ENCODE peak calls at places on chromosomes 1 and 21, in six cellular contexts. N, W, F, V, B and Z are unnamed samples.
A peak's percentile ranks its signal among the peaks of the same experiment; 100 is the strongest.

GRCh38 chr1:27011058-27011764 is 1.4 kb downstream of the TENT5B start:
- DNase-seq in N (no peak), V (peak; percentile 95), W (no peak), B (no peak), F (peak; percentile 91), Z (no peak)

GRCh38 chr1:201421041-201421440 is 489 bp downstream of the TNNI1 start:
- DNase-seq in N (no peak), W (no peak), B (no peak), F (no peak), V (no peak), Z (no peak)

GRCh38 chr1:80535446-80535845 is 1265.3 kb upstream of the ADGRL2 start:
- DNase-seq in V (no peak), B (no peak), N (no peak), W (no peak), F (no peak), Z (no peak)

GRCh38 chr21:46171996-46172862 is 12.0 kb downstream of the SPATC1L start:
- DNase-seq in V (no peak), B (no peak), F (no peak), N (no peak), W (no peak), Z (no peak)

GRCh38 chr1:112700290-112701226 is 6.4 kb downstream of the RHOC start:
- DNase-seq in V (peak; percentile 97), F (peak; percentile 96), B (peak; percentile 90), N (peak; percentile 71), W (peak; percentile 61), Z (peak; percentile 56)

GRCh38 chr1:199223936-199224335 is 585.1 kb downstream of the PTPRC start:
- DNase-seq in N (no peak), W (no peak), V (no peak), F (peak; percentile 6), B (no peak), Z (no peak)

GRCh38 chr21:42568834-42569731 is 55.4 kb downstream of the SLC37A1 start:
- DNase-seq in W (no peak), V (no peak), B (peak; percentile 45), F (no peak), N (peak; percentile 33), Z (no peak)

GRCh38 chr1:226653311-226653921 is 85.7 kb downstream of the ITPKB start:
- DNase-seq in B (peak; percentile 88), F (no peak), V (no peak), N (peak; percentile 71), W (peak; percentile 62), Z (no peak)

GRCh38 chr1:231557898-231558710 is 29.6 kb downstream of the TSNAX start:
- DNase-seq in F (peak; percentile 59), B (no peak), W (no peak), N (no peak), V (no peak), Z (no peak)

GRCh38 chr21:46038871-46039397 is 57.4 kb downstream of the COL6A1 start:
- DNase-seq in N (no peak), W (no peak), F (peak; percentile 87), V (no peak), B (no peak), Z (no peak)

GRCh38 chr1:172697463-172698100 is 38.7 kb downstream of the FASLG start:
- DNase-seq in B (no peak), F (no peak), V (no peak), W (no peak), N (no peak), Z (no peak)

GRCh38 chr1:21099034-21099868 is 77.4 kb downstream of the EIF4G3 start:
- DNase-seq in F (peak; percentile 69), B (no peak), W (no peak), V (no peak), N (no peak), Z (no peak)